ENCODE peak calls at places on chromosomes 5 and 9, in nine cellular contexts. Q is amniotic stem cell; D is HEK293T; C is ELR; B is T-helper 9 cell; N is frontal cortex; U is PC-3; J is AG04450; W is activated naive CD4-positive, alpha-beta T cell. F is an unnamed sample.

GRCh38 chr9:15423328-15423985 is 781 bp downstream of the SNAPC3 start:
- DNase-seq in Q (no peak), N (no peak), C (peak), W (no peak), D (no peak), J (no peak), B (no peak), U (peak), F (peak)

GRCh38 chr5:141934099-141934844 is 10.6 kb downstream of the DELE1 start:
- DNase-seq in U (no peak), C (no peak), B (no peak), W (no peak), N (no peak), Q (no peak), J (no peak), D (no peak), F (peak)

GRCh38 chr9:35698231-35698630 is 8.5 kb upstream of the TPM2 start:
- DNase-seq in W (no peak), B (no peak), D (no peak), N (no peak), Q (no peak), U (no peak), C (no peak), J (no peak), F (no peak)

GRCh38 chr9:133088756-133089155 is 27.0 kb downstream of the CEL start:
- DNase-seq in D (no peak), B (no peak), C (no peak), U (no peak), J (no peak), N (no peak), W (no peak), Q (no peak), F (no peak)

GRCh38 chr5:157366741-157367684 is 93.0 kb upstream of the NIPAL4 start:
- DNase-seq in J (peak), B (no peak), W (no peak), D (peak), C (peak), N (no peak), U (peak), Q (no peak), F (peak)

GRCh38 chr9:113875917-113876805 is at the start of gene ZNF618:
- DNase-seq in U (peak), D (peak), N (peak), W (no peak), Q (no peak), J (no peak), B (no peak), C (peak), F (peak)

GRCh38 chr5:148733601-148734438 is 79.5 kb upstream of the HTR4 start:
- DNase-seq in D (peak), Q (peak), C (peak), N (no peak), U (peak), W (peak), J (peak), B (peak), F (peak)

GRCh38 chr5:131525805-131526204 is 109.2 kb downstream of the RAPGEF6 start:
- DNase-seq in C (no peak), D (no peak), J (no peak), N (no peak), U (no peak), W (no peak), B (no peak), Q (no peak), F (no peak)

GRCh38 chr5:179257190-179257741 is 88.0 kb downstream of the ADAMTS2 start:
- DNase-seq in J (no peak), B (no peak), Q (no peak), U (no peak), D (no peak), W (no peak), C (no peak), N (no peak), F (no peak)

GRCh38 chr5:143004361-143004802 is 234.2 kb downstream of the ARHGAP26 start:
- DNase-seq in C (no peak), Q (no peak), U (no peak), N (no peak), D (no peak), W (no peak), J (no peak), B (no peak), F (no peak)

GRCh38 chr5:139636975-139637408 is 11.2 kb upstream of the CXXC5 start:
- DNase-seq in D (no peak), N (no peak), W (no peak), U (peak), J (no peak), B (no peak), Q (no peak), C (peak), F (peak)

GRCh38 chr5:38666668-38667498 is 110.4 kb upstream of the LIFR start:
- DNase-seq in J (no peak), Q (no peak), U (peak), D (peak), B (no peak), N (no peak), W (no peak), C (peak), F (peak)

F was measured in erythroblast.